ENCODE peak calls at places on chromosomes 3 and 15, in four cellular contexts. P is Peyer's patch; D is stimulated activated CD8-positive, alpha-beta memory T cell treated with anti-CD3 and anti-CD28 coated beads, Interleukin-12 subunit alpha, Interleukin-12 subunit beta, amount 100 ng/mL, for 4 hours; Y is A172. M is an unnamed sample.

GRCh38 chr3:56422316-56422715 is 46.0 kb downstream of the ERC2 start:
- DNase-seq in P (no peak), D (no peak), Y (no peak), M (no peak)

GRCh38 chr15:40379853-40380252 is 2.7 kb upstream of the KNSTRN start:
- DNase-seq in P (no peak), D (no peak), Y (peak; percentile 95), M (peak; percentile 48)

GRCh38 chr3:134471521-134472193 is 14.1 kb downstream of the ANAPC13 start:
- DNase-seq in P (no peak), D (no peak), Y (peak; percentile 93), M (no peak)

GRCh38 chr3:163605915-163606314 is 1472.4 kb downstream of the SI start:
- DNase-seq in P (no peak), D (no peak), Y (peak; percentile 34), M (peak; percentile 2)

GRCh38 chr15:90233701-90234518 is at the start of the genes CIB1 and GDPGP1:
- DNase-seq in P (peak; percentile 95), D (peak; percentile 97), Y (peak; percentile 90), M (peak; percentile 95)

GRCh38 chr3:45024601-45025262 is 1.4 kb upstream of the CLEC3B start:
- DNase-seq in P (no peak), D (no peak), Y (no peak), M (no peak)

GRCh38 chr3:30586806-30587486 is 19.5 kb upstream of the TGFBR2 start:
- DNase-seq in P (no peak), D (no peak), Y (no peak), M (no peak)

GRCh38 chr3:133408961-133409360 is 9.1 kb downstream of the BFSP2 start:
- DNase-seq in P (no peak), D (no peak), Y (peak; percentile 64), M (no peak)

GRCh38 chr3:113275876-113276580 is 64.7 kb downstream of the BOC start:
- DNase-seq in P (peak; percentile 21), D (no peak), Y (peak; percentile 73), M (no peak)

GRCh38 chr15:57218826-57219576 is 157.3 kb upstream of the CGNL1 start:
- DNase-seq in P (no peak), D (no peak), Y (peak; percentile 15), M (no peak)

GRCh38 chr3:16329792-16330061 is 64.7 kb downstream of the OXNAD1 start:
- DNase-seq in P (no peak), D (no peak), Y (no peak), M (no peak)

GRCh38 chr3:57169872-57170623 is 4.9 kb upstream of the IL17RD start:
- DNase-seq in P (peak; percentile 63), D (peak; percentile 35), Y (peak; percentile 75), M (peak; percentile 74)

GRCh38 chr3:177041021-177041729 is 156.1 kb downstream of the TBL1XR1 start:
- DNase-seq in P (no peak), D (no peak), Y (peak; percentile 10), M (no peak)

M was measured in T1000.